ENCODE peak calls at places on chromosomes 4 and X, in eight cellular contexts. N is heart right ventricle, Q is PC-3, K is mammary epithelial cell, M is WERI-Rb-1, R is upper lobe of left lung, Z is breast epithelium, P is hepatocyte. I is an unnamed sample.
A peak's percentile ranks its signal among the peaks of the same experiment; 100 is the strongest.

GRCh38 chr4:179325181-179325580 is 1882.9 kb upstream of the AGA start:
- DNase-seq in N (no peak), Q (peak; percentile 37), K (no peak), M (no peak), R (no peak), Z (no peak), P (no peak), I (no peak)

GRCh38 chrX:11261260-11261659 is 32.0 kb upstream of the AMELX start:
- DNase-seq in N (no peak), Q (peak; percentile 82), K (peak; percentile 47), M (no peak), R (no peak), Z (no peak), P (no peak), I (peak; percentile 69)

GRCh38 chrX:77442728-77443127 is 4.5 kb upstream of the FGF16 start:
- DNase-seq in N (no peak), Q (peak; percentile 92), K (peak; percentile 89), M (no peak), R (no peak), Z (no peak), P (no peak), I (peak; percentile 79)

GRCh38 chr4:184328022-184328736 is 110.5 kb upstream of the ENPP6 start:
- DNase-seq in N (no peak), Q (no peak), K (peak; percentile 98), M (no peak), R (no peak), Z (no peak), P (no peak), I (no peak)

GRCh38 chr4:76723916-76724315 is 174.0 kb downstream of the SOWAHB start:
- DNase-seq in N (no peak), Q (peak; percentile 64), K (peak; percentile 85), M (no peak), R (no peak), Z (no peak), P (no peak), I (peak; percentile 72)

GRCh38 chrX:9532349-9532748 is 67.5 kb downstream of the TBL1X start:
- DNase-seq in N (peak; percentile 50), Q (no peak), K (no peak), M (no peak), R (peak; percentile 70), Z (no peak), P (no peak), I (peak; percentile 44)

GRCh38 chr4:69984030-69984443 is 11.7 kb upstream of the STATH start:
- DNase-seq in N (no peak), Q (peak; percentile 79), K (peak; percentile 64), M (no peak), R (no peak), Z (no peak), P (peak; percentile 64), I (peak; percentile 30)

GRCh38 chr4:54014761-54015160 is 49.6 kb downstream of the CHIC2 start:
- DNase-seq in N (no peak), Q (no peak), K (no peak), M (no peak), R (no peak), Z (no peak), P (no peak), I (no peak)

GRCh38 chrX:126552313-126553022 is at the start of gene DCAF12L1:
- DNase-seq in N (peak; percentile 9), Q (no peak), K (no peak), M (no peak), R (peak; percentile 62), Z (no peak), P (peak; percentile 40), I (no peak)
- H3K27ac ChIP-seq in N (no peak within 1 kb of the TSS), Q (no peak within 1 kb of the TSS), K (no peak within 1 kb of the TSS), M (no peak within 1 kb of the TSS), R (no peak within 1 kb of the TSS), Z (no peak within 1 kb of the TSS), P (no peak within 1 kb of the TSS), I (no peak within 1 kb of the TSS)

GRCh38 chrX:107730298-107730655 is 45.3 kb downstream of the TSC22D3 start:
- DNase-seq in N (no peak), Q (no peak), K (no peak), M (no peak), R (no peak), Z (no peak), P (no peak), I (no peak)

GRCh38 chrX:107730991-107731766 is 44.4 kb downstream of the TSC22D3 start:
- DNase-seq in N (no peak), Q (peak; percentile 54), K (no peak), M (no peak), R (no peak), Z (no peak), P (no peak), I (no peak)

GRCh38 chrX:107731831-107732502 is 43.6 kb downstream of the TSC22D3 start:
- DNase-seq in N (peak; percentile 87), Q (peak; percentile 84), K (peak; percentile 52), M (no peak), R (no peak), Z (peak; percentile 81), P (peak; percentile 93), I (peak; percentile 59)

GRCh38 chrX:107728342-107729099 is 47.1 kb downstream of the TSC22D3 start:
- DNase-seq in N (no peak), Q (no peak), K (no peak), M (no peak), R (no peak), Z (no peak), P (no peak), I (no peak)

GRCh38 chrX:107729558-107730297 is 45.9 kb downstream of the TSC22D3 start:
- DNase-seq in N (peak; percentile 56), Q (peak; percentile 50), K (peak; percentile 9), M (no peak), R (peak; percentile 30), Z (no peak), P (peak; percentile 67), I (no peak)
- TF ChIP-seq CTCF in N (no peak), Q (peak; percentile 32), K (no peak), M (no peak), R (no peak), Z (no peak), P (peak; percentile 24), I (no peak)

GRCh38 chr4:28562913-28563312 is 1702.3 kb downstream of the STIM2 start:
- DNase-seq in N (no peak), Q (peak; percentile 62), K (peak; percentile 72), M (no peak), R (no peak), Z (no peak), P (no peak), I (no peak)
- H3K27ac ChIP-seq in N (no peak overlapping the region), Q (no peak overlapping the region), K (no peak overlapping the region), M (no peak overlapping the region), R (no peak overlapping the region), Z (no peak overlapping the region), P (no peak overlapping the region), I (no peak overlapping the region)

GRCh38 chr4:102612195-102612594 is 111.0 kb downstream of the NFKB1 start:
- DNase-seq in N (no peak), Q (no peak), K (peak; percentile 55), M (no peak), R (no peak), Z (no peak), P (no peak), I (no peak)

GRCh38 chr4:102608190-102608589 is 107.0 kb downstream of the NFKB1 start:
- DNase-seq in N (no peak), Q (peak; percentile 40), K (peak; percentile 43), M (no peak), R (no peak), Z (no peak), P (no peak), I (peak; percentile 32)

GRCh38 chr4:102610476-102610875 is 109.3 kb downstream of the NFKB1 start:
- DNase-seq in N (no peak), Q (no peak), K (no peak), M (peak; percentile 88), R (no peak), Z (no peak), P (no peak), I (no peak)

GRCh38 chr4:102612824-102613366 is 111.7 kb downstream of the NFKB1 start:
- DNase-seq in N (no peak), Q (peak; percentile 56), K (peak; percentile 76), M (no peak), R (no peak), Z (no peak), P (no peak), I (no peak)

DNA sequence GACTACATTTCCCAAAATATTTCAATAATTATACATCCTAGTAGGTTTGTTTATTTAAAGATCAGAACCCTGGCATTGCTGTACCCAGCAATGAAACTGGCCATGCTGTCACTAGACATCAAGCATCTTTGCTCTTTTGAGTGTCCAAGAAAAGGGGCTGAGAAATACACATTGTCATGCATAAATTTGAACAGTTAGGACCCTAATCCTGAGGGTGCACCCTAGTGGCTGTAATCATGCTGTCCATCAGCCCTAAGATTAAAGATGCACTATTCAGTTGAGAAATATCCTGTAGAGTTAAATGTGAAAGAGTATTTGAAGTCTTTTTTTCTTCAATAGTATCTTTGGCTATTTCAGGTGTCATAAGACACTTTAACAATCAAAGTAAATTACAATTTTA is 108.8 kb downstream of the NFKB1 start:
- DNase-seq in N (no peak), Q (peak; percentile 22), K (no peak), M (no peak), R (no peak), Z (no peak), P (no peak), I (peak; percentile 19)
- TF ChIP-seq CTCF in N (peak; percentile 11), Q (peak; percentile 52), K (peak; percentile 29), M (peak; percentile 49), R (no peak), Z (no peak), P (peak; percentile 19), I (peak; percentile 66)

DNA sequence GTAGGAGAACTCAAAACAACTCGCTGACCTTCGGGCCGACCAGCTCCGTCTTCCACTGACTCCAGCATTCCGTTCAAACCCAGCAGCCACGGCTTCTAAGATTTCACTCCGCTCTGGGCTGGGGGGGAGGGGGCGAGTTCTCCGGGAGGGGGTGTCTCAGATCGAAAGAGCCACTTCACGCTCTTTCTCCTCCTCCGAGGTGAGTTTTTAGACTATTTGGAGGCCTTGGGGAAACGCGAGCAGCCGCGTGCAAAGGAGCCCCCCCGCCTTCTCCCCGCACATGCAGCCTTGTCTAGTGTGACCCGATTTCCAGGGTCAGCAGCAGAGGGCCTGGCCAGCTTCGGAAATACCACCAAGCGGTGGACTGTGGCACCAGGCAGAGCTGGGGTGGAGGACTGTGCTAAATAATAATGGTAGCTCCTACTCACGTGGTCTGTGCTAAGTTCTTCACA is 79.2 kb upstream of the BCOR start:
- DNase-seq in N (peak; percentile 28), Q (no peak), K (no peak), M (peak; percentile 64), R (no peak), Z (no peak), P (peak; percentile 48), I (no peak)
- H3K27ac ChIP-seq in N (peak overlapping the region; percentile 96), Q (no peak overlapping the region), K (no peak overlapping the region), M (peak overlapping the region; percentile 96), R (peak overlapping the region; percentile 98), Z (peak overlapping the region; percentile 97), P (peak overlapping the region; percentile 99), I (no peak overlapping the region)

DNA sequence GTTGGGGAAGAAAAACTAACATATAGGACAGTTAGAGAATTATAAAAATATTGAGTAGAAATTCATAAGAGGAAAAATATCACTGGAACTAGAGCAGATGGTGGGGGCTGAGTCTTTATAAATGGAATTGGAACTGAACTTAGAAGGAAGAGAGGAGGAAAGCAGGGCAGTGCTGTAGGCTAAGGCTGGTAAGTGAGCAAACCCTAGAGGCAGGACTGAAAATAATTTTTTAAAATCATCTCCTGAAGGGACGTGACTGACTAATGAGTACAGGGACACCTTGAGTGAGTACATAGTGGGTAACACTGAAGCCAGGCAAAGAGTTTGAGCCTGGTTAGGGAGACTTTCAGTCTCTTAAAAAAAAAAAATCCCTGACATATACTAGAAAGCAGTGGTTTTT is 63.3 kb downstream of the GALNT7 start:
- DNase-seq in N (no peak), Q (peak; percentile 40), K (peak; percentile 32), M (no peak), R (no peak), Z (no peak), P (peak; percentile 24), I (no peak)
- TF ChIP-seq CTCF in N (peak; percentile 14), Q (peak; percentile 51), K (peak; percentile 59), M (peak; percentile 45), R (no peak), Z (no peak), P (peak; percentile 34), I (peak; percentile 51)

I was measured in brain microvascular endothelial cell.